ENCODE peak calls at places on chromosomes 3 and 15, in five cellular contexts. H is NCI-H345, Z is amniotic epithelial cell, A is Ammon's horn, T is T-helper 9 cell. V is an unnamed sample.

GRCh38 chr3:155428558-155428957 is 135.1 kb upstream of the STRIT1 start:
- DNase-seq in T (no peak), A (no peak), Z (no peak), H (no peak), V (no peak)

GRCh38 chr15:28929200-28929599 is 43.4 kb downstream of the APBA2 start:
- DNase-seq in H (no peak), T (no peak), A (no peak), Z (no peak), V (no peak)

GRCh38 chr3:168249539-168250414 is 154.1 kb upstream of the GOLIM4 start:
- DNase-seq in A (peak), T (no peak), H (peak), Z (peak), V (no peak)

GRCh38 chr15:41790756-41791546 is 16.7 kb downstream of the MAPKBP1 start:
- DNase-seq in H (no peak), A (no peak), T (no peak), Z (peak), V (no peak)

GRCh38 chr15:40084657-40085056 is 24.0 kb downstream of the BMF start:
- DNase-seq in Z (no peak), H (no peak), A (no peak), T (no peak), V (no peak)

GRCh38 chr3:170809021-170809974 is 60.7 kb downstream of the RPL22L1 start:
- DNase-seq in Z (peak), T (no peak), A (peak), H (peak), V (peak)

GRCh38 chr3:4413467-4413866 is 53.6 kb downstream of the SUMF1 start:
- DNase-seq in T (no peak), Z (peak), H (no peak), A (no peak), V (no peak)

GRCh38 chr3:98612587-98612986 is 19.2 kb upstream of the CPOX start:
- DNase-seq in T (no peak), Z (no peak), H (no peak), A (no peak), V (no peak)

GRCh38 chr3:153060346-153060745 is 101.7 kb upstream of the RAP2B start:
- DNase-seq in T (no peak), H (no peak), Z (no peak), A (no peak), V (no peak)

GRCh38 chr3:14317057-14317553 is 85.3 kb upstream of the SLC6A6 start:
- DNase-seq in Z (no peak), A (no peak), H (no peak), T (no peak), V (no peak)

GRCh38 chr15:73078722-73079121 is 26.5 kb downstream of the NEO1 start:
- DNase-seq in T (no peak), A (no peak), Z (peak), H (no peak), V (peak)

GRCh38 chr3:196406806-196407470 is 25.3 kb downstream of the UBXN7 start:
- DNase-seq in T (no peak), H (no peak), Z (peak), A (no peak), V (no peak)

GRCh38 chr3:57228734-57229505 is 1.4 kb downstream of the APPL1 start:
- DNase-seq in T (no peak), H (no peak), Z (peak), A (peak), V (no peak)

GRCh38 chr3:159039286-159039685 is 237.4 kb downstream of the MFSD1 start:
- DNase-seq in A (no peak), Z (no peak), T (no peak), H (no peak), V (no peak)

GRCh38 chr3:105970283-105970682 is 101.5 kb upstream of the CBLB start:
- DNase-seq in Z (peak), T (no peak), A (no peak), H (no peak), V (no peak)

GRCh38 chr3:7333125-7333524 is 472.2 kb downstream of the GRM7 start:
- DNase-seq in A (no peak), Z (no peak), H (no peak), T (no peak), V (no peak)

GRCh38 chr15:36827824-36828223 is 248.4 kb downstream of the CDIN1 start:
- DNase-seq in T (no peak), A (no peak), H (no peak), Z (no peak), V (no peak)

GRCh38 chr3:100561459-100562158 is 47.8 kb upstream of the ADGRG7 start:
- DNase-seq in T (no peak), Z (peak), A (no peak), H (no peak), V (no peak)

GRCh38 chr3:120419797-120420196 is 31.0 kb downstream of the FSTL1 start:
- DNase-seq in T (no peak), H (no peak), Z (no peak), A (no peak), V (no peak)

GRCh38 chr3:127547761-127548605 is 42.5 kb downstream of the TPRA1 start:
- DNase-seq in H (peak), T (peak), A (peak), Z (peak), V (peak)